ENCODE peak calls at places on chromosome 7, in ten cellular contexts. U is CD8-positive, alpha-beta memory T cell; F is NCI-H1694 treated with DMSO at 0.1 percent for 48 hours; O is NCI-H1092 treated with DMSO at 0.1 percent for 48 hours; T is AG09309; K is activated CD8-positive, alpha-beta memory T cell treated with anti-CD3 and anti-CD28 coated beads, Interleukin-2, amount 50 U/mL, for 48 hours; P is EL; D is PC-3; V is T-helper 2 cell; C is stimulated activated CD8-positive, alpha-beta memory T cell treated with anti-CD3 and anti-CD28 coated beads, Interleukin-7, amount 100 ng/mL, for 24 hours. N is an unnamed sample.

GRCh38 chr7:88927-89921 is 103.1 kb upstream of the FAM20C start:
- DNase-seq in K (no peak), F (no peak), V (no peak), O (no peak), P (peak), D (peak), T (peak), C (no peak), U (no peak), N (no peak)

GRCh38 chr7:50229964-50230363 is 74.6 kb upstream of the IKZF1 start:
- DNase-seq in T (no peak), K (no peak), D (peak), P (no peak), O (no peak), C (no peak), F (no peak), U (no peak), V (no peak), N (no peak)

GRCh38 chr7:1108264-1108920 is 20.5 kb downstream of the GPER1 start:
- DNase-seq in U (no peak), O (no peak), D (no peak), K (no peak), C (no peak), F (no peak), V (no peak), P (no peak), T (no peak), N (no peak)

GRCh38 chr7:129644634-129645230 is 33.2 kb downstream of the NRF1 start:
- DNase-seq in F (peak), O (peak), K (no peak), U (no peak), V (no peak), P (peak), T (no peak), C (no peak), D (peak), N (no peak)

GRCh38 chr7:155713382-155713781 is 68.9 kb downstream of the RBM33 start:
- DNase-seq in V (no peak), D (no peak), F (no peak), U (no peak), C (no peak), T (no peak), P (no peak), K (no peak), O (no peak), N (no peak)

GRCh38 chr7:16114633-16115032 is 306.7 kb downstream of the CRPPA start:
- DNase-seq in U (no peak), F (peak), P (peak), C (no peak), O (peak), K (no peak), D (peak), V (no peak), T (peak), N (no peak)

GRCh38 chr7:158394936-158395335 is 192.7 kb downstream of the PTPRN2 start:
- DNase-seq in F (no peak), O (no peak), U (no peak), P (no peak), T (no peak), K (peak), D (peak), C (peak), V (no peak), N (no peak)

GRCh38 chr7:66152538-66153191 is 38.0 kb downstream of the CRCP start:
- DNase-seq in V (no peak), C (no peak), O (no peak), F (no peak), K (no peak), P (peak), T (no peak), U (no peak), D (no peak), N (no peak)

GRCh38 chr7:40826419-40827216 is 691.8 kb downstream of the SUGCT start:
- DNase-seq in T (peak), V (no peak), U (no peak), O (no peak), C (no peak), K (no peak), F (no peak), D (no peak), P (peak), N (no peak)

GRCh38 chr7:105278565-105278964 is 110.2 kb downstream of the SRPK2 start:
- DNase-seq in U (no peak), F (no peak), C (no peak), V (no peak), P (no peak), O (no peak), T (no peak), K (no peak), D (no peak), N (no peak)

GRCh38 chr7:152709307-152710133 is 33.6 kb upstream of the XRCC2 start:
- DNase-seq in O (no peak), U (no peak), C (no peak), D (peak), T (no peak), K (no peak), P (peak), F (no peak), V (no peak), N (no peak)

GRCh38 chr7:38367301-38367700 is 93.9 kb upstream of the TARP start:
- DNase-seq in F (no peak), D (no peak), O (no peak), V (no peak), U (no peak), P (no peak), T (no peak), C (no peak), K (no peak), N (no peak)

GRCh38 chr7:98211221-98211675 is at the start of gene BHLHA15:
- DNase-seq in C (no peak), U (peak), P (peak), D (peak), V (no peak), T (no peak), K (peak), F (no peak), O (peak), N (no peak)